ENCODE peak calls at places on chromosomes 2 and 18, in nine cellular contexts. A, B, X, Y, P, Z, K, I and D are unnamed samples.

GRCh38 chr2:241680827-241681599 is 5.6 kb downstream of the DTYMK start:
- DNase-seq in A (no peak), B (no peak), X (peak), Y (no peak), P (no peak), Z (no peak), K (peak), I (no peak), D (peak)

GRCh38 chr2:88517759-88518201 is 65.3 kb upstream of the FOXI3 start:
- DNase-seq in A (no peak), B (no peak), X (no peak), Y (no peak), P (no peak), Z (no peak), K (no peak), I (no peak), D (no peak)

GRCh38 chr2:98909381-98910211 is 26.4 kb downstream of the CRACDL start:
- DNase-seq in A (peak), B (peak), X (peak), Y (no peak), P (no peak), Z (peak), K (peak), I (peak), D (peak)

GRCh38 chr2:142944264-142944663 is 66.8 kb downstream of the KYNU start:
- DNase-seq in A (no peak), B (no peak), X (peak), Y (peak), P (no peak), Z (no peak), K (peak), I (no peak), D (no peak)

GRCh38 chr2:108560895-108561530 is 26.7 kb downstream of the LIMS1 start:
- DNase-seq in A (no peak), B (peak), X (no peak), Y (no peak), P (no peak), Z (no peak), K (no peak), I (no peak), D (no peak)

GRCh38 chr18:77208969-77209368 is 40.7 kb upstream of the GALR1 start:
- DNase-seq in A (no peak), B (no peak), X (peak), Y (no peak), P (peak), Z (no peak), K (peak), I (peak), D (no peak)

GRCh38 chr2:105744909-105745853 is at the start of gene NCK2:
- DNase-seq in A (peak), B (peak), X (peak), Y (no peak), P (peak), Z (no peak), K (peak), I (peak), D (peak)

GRCh38 chr2:42618972-42619371 is 50.5 kb downstream of the MTA3 start:
- DNase-seq in A (no peak), B (no peak), X (peak), Y (no peak), P (no peak), Z (no peak), K (peak), I (no peak), D (peak)

GRCh38 chr2:99862566-99862965 is 279.8 kb downstream of the AFF3 start:
- DNase-seq in A (no peak), B (no peak), X (no peak), Y (no peak), P (no peak), Z (no peak), K (no peak), I (no peak), D (no peak)

GRCh38 chr2:24926602-24927252 is 6.7 kb upstream of the ADCY3 start:
- DNase-seq in A (peak), B (no peak), X (no peak), Y (no peak), P (peak), Z (peak), K (no peak), I (peak), D (no peak)

GRCh38 chr18:66211693-66212195 is 392.1 kb downstream of the CDH19 start:
- DNase-seq in A (no peak), B (no peak), X (no peak), Y (no peak), P (no peak), Z (no peak), K (no peak), I (no peak), D (no peak)

GRCh38 chr2:217822296-217823252 is 180.2 kb downstream of the TNS1 start:
- DNase-seq in A (no peak), B (no peak), X (peak), Y (no peak), P (no peak), Z (peak), K (no peak), I (no peak), D (no peak)

GRCh38 chr2:8472545-8473361 is 209.1 kb upstream of the ID2 start:
- DNase-seq in A (no peak), B (no peak), X (no peak), Y (no peak), P (no peak), Z (no peak), K (no peak), I (no peak), D (no peak)

GRCh38 chr2:7405861-7406715 is 488.9 kb downstream of the RNF144A start:
- DNase-seq in A (no peak), B (no peak), X (no peak), Y (no peak), P (peak), Z (no peak), K (no peak), I (no peak), D (no peak)

GRCh38 chr2:220550995-220551702 is 923.7 kb downstream of the SLC4A3 start:
- DNase-seq in A (no peak), B (no peak), X (no peak), Y (no peak), P (no peak), Z (no peak), K (no peak), I (no peak), D (no peak)

GRCh38 chr2:9753276-9753600 is 90.0 kb upstream of the TAF1B start:
- DNase-seq in A (peak), B (no peak), X (peak), Y (peak), P (no peak), Z (no peak), K (peak), I (peak), D (peak)

GRCh38 chr2:20563833-20564232 is 87.1 kb downstream of the HS1BP3 start:
- DNase-seq in A (no peak), B (no peak), X (peak), Y (no peak), P (no peak), Z (no peak), K (peak), I (no peak), D (no peak)

GRCh38 chr2:86808315-86809161 is 17.8 kb upstream of the CD8A start:
- DNase-seq in A (peak), B (peak), X (peak), Y (peak), P (peak), Z (peak), K (peak), I (peak), D (peak)

GRCh38 chr2:231276986-231277385 is 78.6 kb downstream of the ARMC9 start:
- DNase-seq in A (no peak), B (no peak), X (no peak), Y (no peak), P (no peak), Z (no peak), K (no peak), I (no peak), D (no peak)

GRCh38 chr2:179422037-179422643 is 157.5 kb upstream of the SESTD1 start:
- DNase-seq in A (peak), B (peak), X (peak), Y (peak), P (peak), Z (peak), K (peak), I (peak), D (peak)

GRCh38 chr2:25894135-25894830 is 16.0 kb upstream of the ASXL2 start:
- DNase-seq in A (peak), B (no peak), X (peak), Y (no peak), P (peak), Z (no peak), K (peak), I (peak), D (peak)

GRCh38 chr2:145751634-145752033 is 1231.7 kb upstream of the ZEB2 start:
- DNase-seq in A (no peak), B (no peak), X (peak), Y (no peak), P (no peak), Z (no peak), K (peak), I (no peak), D (no peak)

GRCh38 chr2:237264480-237265219 is 149.3 kb downstream of the COL6A3 start:
- DNase-seq in A (no peak), B (no peak), X (peak), Y (no peak), P (no peak), Z (no peak), K (no peak), I (no peak), D (peak)

GRCh38 chr18:43279015-43279758 is 1.9 kb upstream of the SYT4 start:
- DNase-seq in A (no peak), B (no peak), X (no peak), Y (no peak), P (no peak), Z (peak), K (no peak), I (no peak), D (peak)

GRCh38 chr2:237497820-237498128 is 10.7 kb downstream of the MLPH start:
- DNase-seq in A (peak), B (no peak), X (peak), Y (no peak), P (no peak), Z (no peak), K (no peak), I (no peak), D (peak)

GRCh38 chr18:42336139-42336538 is 381.1 kb downstream of the PIK3C3 start:
- DNase-seq in A (no peak), B (no peak), X (no peak), Y (no peak), P (no peak), Z (no peak), K (no peak), I (no peak), D (no peak)

GRCh38 chr2:200042102-200042735 is 86.8 kb downstream of the MAIP1 start:
- DNase-seq in A (no peak), B (no peak), X (peak), Y (no peak), P (no peak), Z (no peak), K (no peak), I (no peak), D (no peak)

GRCh38 chr18:32086866-32087265 is 4.8 kb upstream of the RNF138 start:
- DNase-seq in A (no peak), B (no peak), X (peak), Y (no peak), P (no peak), Z (no peak), K (no peak), I (no peak), D (no peak)

GRCh38 chr18:25672490-25672889 is 320.5 kb upstream of the ZNF521 start:
- DNase-seq in A (no peak), B (no peak), X (no peak), Y (no peak), P (no peak), Z (peak), K (no peak), I (no peak), D (no peak)

GRCh38 chr2:96579422-96579821 is 42.9 kb downstream of the ARID5A start:
- DNase-seq in A (no peak), B (no peak), X (no peak), Y (no peak), P (no peak), Z (no peak), K (no peak), I (no peak), D (no peak)

GRCh38 chr2:96575790-96576456 is 39.4 kb downstream of the ARID5A start:
- DNase-seq in A (no peak), B (no peak), X (no peak), Y (no peak), P (no peak), Z (no peak), K (no peak), I (no peak), D (no peak)

GRCh38 chr2:96584017-96584416 is 47.5 kb downstream of the ARID5A start:
- DNase-seq in A (no peak), B (no peak), X (peak), Y (no peak), P (no peak), Z (no peak), K (no peak), I (no peak), D (peak)

GRCh38 chr2:96578731-96579130 is 42.2 kb downstream of the ARID5A start:
- DNase-seq in A (no peak), B (no peak), X (no peak), Y (no peak), P (no peak), Z (no peak), K (no peak), I (no peak), D (no peak)

GRCh38 chr2:96580771-96581170 is 44.2 kb downstream of the ARID5A start:
- DNase-seq in A (no peak), B (no peak), X (no peak), Y (no peak), P (no peak), Z (peak), K (peak), I (no peak), D (peak)
- TF ChIP-seq CTCF in A (no peak), B (no peak), X (no peak), Y (peak), P (no peak), Z (peak), K (peak), I (no peak), D (peak)

DNA sequence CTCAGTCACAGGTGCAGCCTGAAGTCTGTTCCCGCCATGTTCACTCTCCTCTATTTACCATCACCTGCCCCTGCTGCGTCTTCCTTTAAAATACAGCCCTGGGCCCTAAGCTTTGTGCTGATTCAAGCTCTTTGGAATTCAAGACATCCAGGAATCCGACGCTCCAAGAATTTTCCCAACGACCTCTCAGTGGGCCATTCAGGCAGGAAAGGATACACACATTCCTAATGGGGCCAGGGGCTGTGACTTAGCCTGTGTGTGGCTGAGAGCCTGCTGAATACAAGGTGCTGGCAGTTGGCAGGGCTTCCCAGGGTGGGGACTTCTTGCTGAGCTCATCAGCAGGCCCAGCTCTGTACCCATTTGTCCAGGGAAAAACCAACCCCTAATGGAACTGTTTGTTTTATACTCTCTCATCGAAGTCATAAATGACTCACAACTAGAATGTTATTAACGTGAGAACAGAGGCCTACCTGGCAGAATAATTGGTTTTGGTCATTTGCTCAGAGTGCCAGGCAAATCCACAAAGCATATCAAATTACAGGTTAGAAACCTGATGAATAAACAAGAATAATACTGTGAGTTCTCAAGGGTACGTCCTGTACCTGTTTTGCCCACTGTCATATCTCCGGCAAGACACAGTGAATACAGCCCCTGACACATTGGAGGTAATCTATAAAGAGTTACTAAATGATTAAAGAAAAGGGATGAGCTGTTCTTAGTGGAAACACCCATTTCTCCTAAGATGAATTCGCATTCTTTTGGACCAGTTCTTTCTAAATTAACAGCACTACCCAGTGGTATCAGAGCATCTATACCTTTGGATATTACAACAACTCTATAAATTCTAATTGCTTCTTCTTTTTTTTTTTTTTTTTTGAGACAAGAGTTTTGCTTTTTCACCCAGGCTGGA is 12.6 kb upstream of the KCMF1 start:
- DNase-seq in A (peak), B (peak), X (peak), Y (peak), P (no peak), Z (peak), K (peak), I (peak), D (peak)
- H3K27ac ChIP-seq in A (peak), B (peak), X (peak), Y (peak), P (no peak), Z (peak), K (peak), I (peak), D (peak)

GRCh38 chr2:160794926-160795325 is 301.3 kb upstream of the RBMS1 start:
- DNase-seq in A (no peak), B (no peak), X (no peak), Y (no peak), P (no peak), Z (no peak), K (no peak), I (no peak), D (no peak)

GRCh38 chr2:160791884-160792283 is 298.3 kb upstream of the RBMS1 start:
- DNase-seq in A (no peak), B (no peak), X (no peak), Y (no peak), P (no peak), Z (no peak), K (no peak), I (no peak), D (no peak)

GRCh38 chr2:160792837-160793236 is 299.2 kb upstream of the RBMS1 start:
- DNase-seq in A (no peak), B (no peak), X (no peak), Y (no peak), P (no peak), Z (no peak), K (no peak), I (no peak), D (no peak)

DNA sequence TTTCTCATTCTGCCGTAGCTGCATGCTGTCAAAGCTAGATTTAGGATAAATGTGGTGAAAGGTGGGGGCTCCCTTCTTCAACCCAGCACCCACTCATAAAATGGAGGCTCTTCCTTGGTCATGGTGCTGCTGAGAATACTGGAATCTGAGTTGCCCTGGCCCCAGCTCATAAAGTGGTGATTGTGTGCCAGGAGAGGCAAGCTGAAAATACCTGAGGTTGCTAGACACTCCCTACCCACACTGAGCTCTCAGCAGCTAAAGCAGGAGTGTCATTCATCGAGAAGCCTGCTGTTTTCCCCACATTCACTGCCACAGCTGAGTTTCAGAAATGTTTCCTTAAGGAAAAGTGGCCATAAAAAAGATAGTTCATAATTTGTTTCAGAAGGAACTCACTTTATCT is 297.1 kb upstream of the RBMS1 start:
- DNase-seq in A (no peak), B (no peak), X (no peak), Y (no peak), P (no peak), Z (no peak), K (no peak), I (no peak), D (peak)
- TF ChIP-seq CTCF in A (no peak), B (no peak), X (no peak), Y (no peak), P (no peak), Z (no peak), K (no peak), I (no peak), D (no peak)

DNA sequence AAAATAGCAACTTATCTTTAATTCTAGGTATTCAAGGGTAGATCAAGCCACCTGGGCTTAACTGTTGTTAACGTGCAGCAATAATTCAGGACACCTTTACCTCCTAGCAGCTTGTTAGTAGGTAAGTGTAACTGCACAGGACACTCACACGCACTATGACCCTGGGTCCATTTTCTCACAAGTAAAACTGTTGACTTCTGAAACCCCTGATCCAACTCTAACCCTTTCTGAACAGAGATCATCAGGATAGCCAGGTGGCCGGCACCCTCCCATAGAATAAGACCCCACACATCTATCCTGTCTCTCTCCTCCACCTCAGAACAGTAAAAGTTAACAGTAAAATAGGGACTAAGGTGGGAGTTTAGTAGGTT is 610 bp downstream of the SPC25 start:
- DNase-seq in A (no peak), B (no peak), X (no peak), Y (no peak), P (no peak), Z (no peak), K (no peak), I (no peak), D (no peak)
- H3K27ac ChIP-seq in A (no peak), B (no peak), X (no peak), Y (peak), P (no peak), Z (no peak), K (peak), I (no peak), D (no peak)

GRCh38 chr2:144159264-144159663 is 360.7 kb downstream of the ZEB2 start:
- DNase-seq in A (no peak), B (no peak), X (no peak), Y (no peak), P (no peak), Z (no peak), K (no peak), I (no peak), D (no peak)

GRCh38 chr2:144161061-144161460 is 358.9 kb downstream of the ZEB2 start:
- DNase-seq in A (no peak), B (no peak), X (no peak), Y (no peak), P (no peak), Z (no peak), K (no peak), I (no peak), D (no peak)

GRCh38 chr2:144165599-144166250 is 354.2 kb downstream of the ZEB2 start:
- DNase-seq in A (no peak), B (no peak), X (peak), Y (no peak), P (no peak), Z (no peak), K (no peak), I (no peak), D (no peak)

GRCh38 chr2:144163592-144163991 is 356.3 kb downstream of the ZEB2 start:
- DNase-seq in A (no peak), B (no peak), X (no peak), Y (no peak), P (no peak), Z (no peak), K (no peak), I (no peak), D (no peak)

GRCh38 chr2:144162652-144163051 is 357.3 kb downstream of the ZEB2 start:
- DNase-seq in A (no peak), B (peak), X (no peak), Y (no peak), P (no peak), Z (peak), K (no peak), I (peak), D (no peak)
- TF ChIP-seq CTCF in A (peak), B (peak), X (peak), Y (peak), P (peak), Z (peak), K (no peak), I (peak), D (peak)